ENCODE peak calls at places on chromosomes 7 and 10, in nine cellular contexts. R, Y, V, N, W, B, H, X and A are unnamed samples.

GRCh38 chr7:104264281-104264680 is 56.5 kb upstream of the ORC5 start:
- DNase-seq in R (no peak), H (peak), W (no peak), B (no peak), N (no peak), V (no peak), X (no peak), Y (no peak), A (no peak)

GRCh38 chr10:44023517-44023916 is 361.4 kb downstream of the CXCL12 start:
- DNase-seq in N (no peak), R (no peak), W (no peak), Y (no peak), V (no peak), B (no peak), X (no peak), H (no peak), A (no peak)

GRCh38 chr7:64516451-64516850 is 46.4 kb downstream of the ZNF680 start:
- DNase-seq in X (no peak), R (no peak), B (no peak), Y (no peak), H (no peak), N (no peak), V (no peak), W (no peak), A (no peak)

GRCh38 chr10:72257051-72257892 is 16.5 kb upstream of the DDIT4 start:
- DNase-seq in B (no peak), H (no peak), X (no peak), N (no peak), R (peak), W (peak), Y (no peak), V (no peak), A (no peak)

GRCh38 chr10:6194291-6194690 is 8.4 kb upstream of the PFKFB3 start:
- DNase-seq in N (no peak), H (no peak), W (no peak), X (no peak), Y (no peak), B (no peak), R (no peak), V (no peak), A (no peak)

GRCh38 chr10:20768849-20769248 is 128.3 kb downstream of the NEBL start:
- DNase-seq in V (no peak), B (no peak), H (no peak), X (no peak), R (no peak), N (no peak), W (no peak), Y (no peak), A (no peak)

GRCh38 chr7:151592868-151593486 is 73.3 kb upstream of the RHEB start:
- DNase-seq in R (no peak), H (peak), B (no peak), Y (no peak), N (peak), V (no peak), W (no peak), X (no peak), A (no peak)

GRCh38 chr7:134741901-134742635 is 37.4 kb upstream of the CALD1 start:
- DNase-seq in B (no peak), Y (peak), H (peak), V (no peak), W (no peak), X (no peak), R (no peak), N (no peak), A (no peak)

GRCh38 chr7:3157541-3158287 is 114.0 kb upstream of the CARD11 start:
- DNase-seq in H (peak), V (no peak), N (no peak), R (no peak), X (no peak), W (no peak), Y (no peak), B (peak), A (no peak)

GRCh38 chr10:26931223-26931622 is 70.5 kb upstream of the ABI1 start:
- DNase-seq in Y (no peak), R (peak), X (no peak), W (no peak), V (peak), N (no peak), B (peak), H (no peak), A (no peak)

GRCh38 chr7:96962221-96962620 is 43.1 kb upstream of the DLX6 start:
- DNase-seq in V (no peak), Y (no peak), W (no peak), X (no peak), N (no peak), R (no peak), B (no peak), H (no peak), A (no peak)

GRCh38 chr10:43069597-43069996 is 7.3 kb upstream of the RET start:
- DNase-seq in V (no peak), W (no peak), B (no peak), X (no peak), H (no peak), N (no peak), R (no peak), Y (no peak), A (no peak)

GRCh38 chr7:131087756-131088658 is 239.7 kb upstream of the MKLN1 start:
- DNase-seq in X (no peak), N (no peak), W (no peak), V (no peak), H (no peak), Y (no peak), R (no peak), B (no peak), A (no peak)

GRCh38 chr10:69051303-69051702 is 36.6 kb upstream of the SRGN start:
- DNase-seq in B (no peak), X (no peak), R (peak), H (peak), V (no peak), W (peak), N (no peak), Y (no peak), A (no peak)

GRCh38 chr7:99125505-99125865 is 18.4 kb downstream of the SMURF1 start:
- DNase-seq in B (no peak), H (no peak), X (no peak), R (no peak), W (no peak), Y (no peak), V (no peak), N (no peak), A (no peak)

GRCh38 chr10:114281006-114281405 is 42.0 kb downstream of the VWA2 start:
- DNase-seq in Y (no peak), X (no peak), W (no peak), V (no peak), R (peak), N (no peak), B (no peak), H (no peak), A (no peak)

GRCh38 chr10:102715880-102716279 is 1.4 kb downstream of the SFXN2 start:
- DNase-seq in R (no peak), Y (no peak), W (no peak), H (no peak), B (no peak), N (no peak), V (no peak), X (no peak), A (no peak)

GRCh38 chr10:102713814-102714620 is at the start of gene ARL3:
- DNase-seq in W (peak), R (peak), V (peak), N (peak), H (peak), B (peak), Y (peak), X (peak), A (peak)

GRCh38 chr10:102713483-102713813 is 749 bp downstream of the ARL3 start:
- DNase-seq in W (no peak), X (no peak), B (no peak), V (no peak), N (no peak), Y (no peak), R (no peak), H (peak), A (no peak)

GRCh38 chr10:102712843-102713242 is 1.4 kb downstream of the ARL3 start:
- DNase-seq in H (no peak), X (no peak), R (no peak), V (no peak), Y (no peak), B (no peak), W (no peak), N (no peak), A (no peak)

DNA sequence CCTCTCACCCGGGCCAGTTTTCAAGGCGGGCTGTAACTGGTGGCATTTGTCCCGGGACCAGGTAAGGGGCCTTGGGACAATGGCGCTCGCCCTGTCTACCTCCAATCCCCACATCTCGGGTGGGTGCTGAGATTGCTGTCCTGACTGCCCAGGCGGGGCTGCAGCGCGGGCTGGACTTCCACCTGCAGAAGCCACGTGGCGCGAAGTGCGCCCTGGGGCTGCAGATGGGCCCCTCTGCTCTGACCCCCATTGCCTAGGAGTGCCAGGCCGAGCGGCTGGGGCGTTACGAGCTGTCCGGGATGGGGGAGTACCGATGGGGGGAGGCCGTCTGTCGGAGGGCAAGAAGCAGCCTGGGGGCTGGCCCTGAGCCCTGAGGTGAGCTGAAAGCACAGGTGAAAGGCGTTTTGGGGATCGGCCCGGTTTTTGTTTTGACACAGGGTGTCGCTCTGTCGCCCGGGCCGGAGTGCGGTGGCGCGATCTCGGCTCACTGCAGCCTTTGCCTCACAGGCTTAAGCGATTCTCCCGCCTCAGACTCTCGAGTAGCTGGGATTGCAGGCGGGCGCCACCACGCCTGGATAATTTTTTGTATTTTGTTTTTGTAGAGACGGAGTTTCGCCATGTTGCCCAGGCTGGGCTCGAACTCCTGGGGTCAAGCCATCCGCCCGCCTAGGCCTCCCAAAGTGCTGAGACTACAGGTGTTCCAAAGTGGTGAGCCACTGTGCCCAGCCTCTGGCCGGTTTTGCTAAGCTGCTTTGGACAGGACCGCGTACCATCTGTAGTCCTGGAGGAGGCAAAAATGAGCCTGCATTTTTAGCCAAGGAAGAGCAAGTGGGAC is at the start of gene SFXN2:
- DNase-seq in X (no peak), R (peak), Y (no peak), W (no peak), N (no peak), H (no peak), V (peak), B (peak), A (no peak)
- TF ChIP-seq POLR2A in X (no peak), R (peak), Y (no peak), W (peak), N (peak), H (no peak), V (no peak), B (peak), A (no peak)

GRCh38 chr10:102135956-102136526 is 3.2 kb downstream of the PPRC1 start:
- DNase-seq in H (no peak), B (no peak), R (no peak), W (no peak), Y (no peak), X (no peak), N (no peak), V (no peak), A (no peak)
- H3K4me3 ChIP-seq in H (no peak), B (no peak), R (no peak), W (no peak), Y (no peak), X (no peak), N (no peak), V (no peak), A (no peak)

GRCh38 chr7:25316366-25316765 is 88.1 kb upstream of the NPVF start:
- DNase-seq in N (no peak), X (no peak), W (no peak), Y (no peak), H (no peak), V (no peak), R (no peak), B (no peak), A (no peak)

GRCh38 chr7:25314729-25315267 is 86.5 kb upstream of the NPVF start:
- DNase-seq in N (no peak), B (no peak), V (no peak), R (peak), W (no peak), X (no peak), Y (no peak), H (no peak), A (no peak)

GRCh38 chr7:25319707-25320106 is 91.4 kb upstream of the NPVF start:
- DNase-seq in V (no peak), R (no peak), Y (no peak), B (no peak), W (no peak), X (no peak), N (no peak), H (no peak), A (no peak)

GRCh38 chr7:25321424-25321823 is 93.1 kb upstream of the NPVF start:
- DNase-seq in N (no peak), Y (no peak), V (no peak), X (no peak), B (no peak), W (no peak), H (no peak), R (no peak), A (no peak)

DNA sequence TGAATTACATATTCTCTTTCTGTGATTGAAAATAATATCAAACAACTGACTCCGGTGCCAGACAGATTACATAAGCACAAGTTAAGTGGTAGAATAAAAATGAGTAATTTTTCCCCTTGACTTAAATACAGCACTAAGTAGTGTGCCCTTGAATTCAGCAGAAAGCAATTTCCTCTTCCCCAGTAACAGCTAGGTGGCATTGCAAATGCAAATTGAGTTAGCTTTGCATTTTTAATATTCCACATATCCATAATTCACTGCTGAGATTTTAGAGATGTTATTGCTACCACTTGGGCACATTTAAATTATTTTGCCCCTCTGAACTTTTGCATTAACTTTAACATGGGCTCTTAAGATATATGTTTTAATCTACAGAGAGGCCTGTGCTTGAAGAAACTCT is 89.8 kb upstream of the NPVF start:
- DNase-seq in H (no peak), W (no peak), Y (no peak), X (no peak), B (no peak), R (no peak), V (no peak), N (no peak), A (no peak)
- TF ChIP-seq CTCF in H (no peak), W (peak), Y (no peak), X (no peak), B (no peak), R (no peak), V (no peak), N (no peak), A (no peak)

GRCh38 chr10:78260675-78261074 is 227.0 kb downstream of the RPS24 start:
- DNase-seq in B (no peak), N (no peak), H (no peak), X (no peak), V (no peak), Y (no peak), W (no peak), R (no peak), A (no peak)
- TF ChIP-seq POLR2A in B (no peak), N (no peak), H (no peak), X (no peak), V (no peak), Y (no peak), W (no peak), R (no peak), A (no peak)

GRCh38 chr7:157278167-157278790 is 58.5 kb upstream of the DNAJB6 start:
- DNase-seq in X (no peak), R (no peak), Y (no peak), W (no peak), B (no peak), H (no peak), N (no peak), V (no peak), A (no peak)

GRCh38 chr7:157279679-157279972 is 57.2 kb upstream of the DNAJB6 start:
- DNase-seq in R (no peak), V (no peak), X (no peak), H (no peak), Y (no peak), B (no peak), W (no peak), N (no peak), A (no peak)

GRCh38 chr7:157276731-157277562 is 59.9 kb upstream of the DNAJB6 start:
- DNase-seq in N (no peak), Y (no peak), V (no peak), R (no peak), X (no peak), W (peak), H (peak), B (peak), A (peak)

GRCh38 chr7:157279973-157280841 is 56.6 kb upstream of the DNAJB6 start:
- DNase-seq in X (no peak), W (no peak), B (no peak), N (no peak), H (no peak), R (no peak), Y (no peak), V (no peak), A (peak)

DNA sequence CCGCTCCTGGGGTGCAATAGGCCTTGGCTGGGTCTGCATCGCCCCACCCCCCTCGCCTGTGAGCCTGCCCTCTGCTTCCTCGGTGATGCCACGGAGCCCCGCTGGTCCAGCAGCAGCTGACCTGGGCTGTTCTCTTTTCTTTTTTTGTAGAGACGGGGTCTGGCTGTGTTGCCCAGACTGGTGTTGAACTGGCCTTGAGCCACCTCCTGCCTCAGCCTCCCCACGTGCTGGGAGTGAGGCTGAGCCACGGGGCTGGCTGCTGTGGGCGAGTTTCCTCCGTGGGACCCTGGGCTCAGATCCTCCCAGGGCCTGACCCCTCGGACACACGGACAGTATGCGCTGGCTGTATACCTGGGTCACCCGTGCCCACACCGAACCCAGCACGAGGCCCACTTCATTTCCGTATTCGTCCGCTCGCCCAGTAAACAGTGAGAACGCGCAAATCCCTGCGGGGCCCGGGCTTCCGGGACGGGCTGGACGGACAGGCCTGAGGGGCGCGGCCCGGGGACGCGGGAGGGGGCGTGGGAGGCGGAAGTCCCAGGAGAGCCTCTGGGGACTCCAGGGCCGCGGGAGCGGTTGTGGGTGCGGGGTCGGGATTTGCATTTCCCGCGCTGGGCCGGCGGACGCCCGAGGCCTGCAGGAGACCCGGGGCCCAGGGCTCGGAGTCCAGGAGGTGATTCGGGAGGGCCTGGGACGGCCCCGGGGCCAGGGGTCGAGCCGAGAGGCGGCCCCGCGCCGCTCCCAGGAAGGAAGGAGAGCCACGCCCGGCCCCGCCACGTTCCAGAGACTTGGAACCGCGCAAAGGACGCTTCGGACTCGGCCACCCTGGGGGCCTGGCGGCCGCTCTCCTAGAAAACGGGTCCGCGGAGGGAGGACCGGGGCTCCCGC is 57.8 kb upstream of the DNAJB6 start:
- DNase-seq in N (no peak), H (no peak), Y (no peak), V (peak), X (no peak), B (peak), W (no peak), R (peak), A (no peak)
- H3K4me3 ChIP-seq in N (no peak), H (no peak), Y (peak), V (peak), X (peak), B (peak), W (no peak), R (peak), A (peak)

DNA sequence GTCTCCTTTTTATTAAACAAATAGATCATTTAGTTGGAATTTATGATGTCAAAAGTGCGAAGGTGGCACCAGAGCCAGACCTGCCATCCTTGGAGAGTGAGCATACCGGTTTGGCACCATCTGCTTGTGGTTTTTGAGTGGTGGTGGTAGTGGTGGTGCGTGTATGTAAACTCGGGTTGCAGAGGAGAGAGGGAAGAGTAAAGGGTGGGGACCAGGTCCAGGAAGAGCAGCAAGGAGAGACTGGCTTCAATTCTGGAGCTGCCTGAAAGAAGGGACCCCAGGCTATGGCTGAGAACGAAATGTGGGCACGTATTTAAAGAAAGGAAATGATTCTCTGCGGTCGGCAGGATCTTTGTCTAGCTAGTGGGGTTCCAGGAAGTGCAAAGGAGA is 547 bp upstream of the GOLGA7B start:
- DNase-seq in H (no peak), Y (no peak), W (no peak), B (no peak), N (no peak), V (no peak), X (no peak), R (no peak), A (no peak)
- TF ChIP-seq CTCF in H (no peak), Y (no peak), W (no peak), B (no peak), N (no peak), V (no peak), X (no peak), R (no peak), A (no peak)

GRCh38 chr10:119725550-119726290 is at the start of gene INPP5F:
- DNase-seq in N (peak), W (peak), H (peak), Y (peak), R (peak), V (peak), X (peak), B (peak), A (peak)
- TF ChIP-seq POLR2A in N (peak), W (peak), H (peak), Y (peak), R (peak), V (no peak), X (peak), B (peak), A (peak)